ENCODE peak calls at places on chromosomes 16 and 17, in four cellular contexts. A is stimulated activated CD4-positive, alpha-beta T cell treated with anti-CD3 and anti-CD28 coated beads, Interleukin-12 subunit alpha, Interleukin-12 subunit beta, amount 100 ng/mL, for 4 hours; G is CD4-positive, alpha-beta T cell; L is type B pancreatic cell. U is an unnamed sample.

GRCh38 chr16:49581630-49582298 is 208.2 kb downstream of the C16orf78 start:
- DNase-seq in L (no peak), G (no peak), A (no peak), U (no peak)

GRCh38 chr16:84919267-84919666 is 92.1 kb downstream of the ZDHHC7 start:
- DNase-seq in A (no peak), L (no peak), G (no peak), U (no peak)

GRCh38 chr17:39924691-39925055 is 2.7 kb downstream of the ORMDL3 start:
- DNase-seq in G (no peak), A (no peak), L (no peak), U (no peak)

GRCh38 chr16:13083687-13084086 is 182.3 kb downstream of the SHISA9 start:
- DNase-seq in L (no peak), G (no peak), A (no peak), U (no peak)

GRCh38 chr17:58336456-58337094 is 8.0 kb upstream of the TSPOAP1 start:
- DNase-seq in G (no peak), L (no peak), A (no peak), U (no peak)

GRCh38 chr17:34257299-34257985 is 2.4 kb downstream of the CCL2 start:
- DNase-seq in L (no peak), G (no peak), A (no peak), U (no peak)

GRCh38 chr17:75832164-75832651 is 12.0 kb downstream of the UNC13D start:
- DNase-seq in G (no peak), A (no peak), L (no peak), U (no peak)

GRCh38 chr16:57299719-57300386 is 15.4 kb upstream of the PLLP start:
- DNase-seq in L (peak; percentile 90), A (peak; percentile 82), G (peak; percentile 63), U (peak; percentile 84)

GRCh38 chr16:48537909-48538745 is 71.9 kb downstream of the N4BP1 start:
- DNase-seq in A (no peak), L (no peak), G (no peak), U (no peak)

GRCh38 chr17:80969030-80969673 is 22.5 kb upstream of the CHMP6 start:
- DNase-seq in A (no peak), G (no peak), L (no peak), U (no peak)

GRCh38 chr17:27660436-27660835 is 29.4 kb downstream of the LGALS9 start:
- DNase-seq in L (no peak), A (no peak), G (no peak), U (no peak)

GRCh38 chr16:17470002-17470870 is 524 bp downstream of the XYLT1 start:
- DNase-seq in L (no peak), G (peak; percentile 28), A (peak; percentile 33), U (peak; percentile 21)

GRCh38 chr16:8848939-8849391 is 19.8 kb downstream of the CARHSP1 start:
- DNase-seq in A (no peak), G (no peak), L (no peak), U (no peak)

GRCh38 chr16:65855171-65856145 is 511.0 kb upstream of the CDH5 start:
- DNase-seq in A (no peak), L (no peak), G (no peak), U (no peak)

GRCh38 chr16:8850279-8850885 is 18.4 kb downstream of the CARHSP1 start:
- DNase-seq in L (no peak), A (no peak), G (no peak), U (peak; percentile 34)

GRCh38 chr17:80815151-80815561 is 176.5 kb upstream of the CHMP6 start:
- DNase-seq in G (no peak), L (no peak), A (no peak), U (no peak)

GRCh38 chr16:25005445-25006306 is 9.5 kb downstream of the ARHGAP17 start:
- DNase-seq in L (no peak), G (no peak), A (no peak), U (no peak)

GRCh38 chr17:44536090-44536960 is 21.0 kb upstream of the FZD2 start:
- DNase-seq in G (no peak), A (no peak), L (no peak), U (no peak)

GRCh38 chr17:79749156-79749815 is 18.5 kb downstream of the ENPP7 start:
- DNase-seq in G (no peak), L (no peak), A (no peak), U (no peak)

GRCh38 chr16:29698042-29698441 is 19.1 kb downstream of the QPRT start:
- DNase-seq in L (no peak), A (no peak), G (no peak), U (no peak)

GRCh38 chr17:17227608-17228520 is 9.1 kb downstream of the FLCN start:
- DNase-seq in L (no peak), G (no peak), A (no peak), U (no peak)

GRCh38 chr17:57665696-57666095 is 79.4 kb downstream of the CCDC182 start:
- DNase-seq in L (peak; percentile 49), G (no peak), A (no peak), U (no peak)

GRCh38 chr17:34519286-34519685 is 60.1 kb upstream of the TMEM132E start:
- DNase-seq in G (no peak), A (no peak), L (no peak), U (peak; percentile 60)

GRCh38 chr17:20125724-20126123 is 116.6 kb downstream of the SPECC1 start:
- DNase-seq in L (no peak), G (no peak), A (no peak), U (no peak)

GRCh38 chr17:36888236-36888957 is 48.9 kb upstream of the LHX1 start:
- DNase-seq in A (no peak), L (no peak), G (no peak), U (no peak)

GRCh38 chr16:11801481-11802021 is 4.5 kb upstream of the ZC3H7A start:
- DNase-seq in A (no peak), G (no peak), L (no peak), U (no peak)

GRCh38 chr17:82819015-82819414 is 20.8 kb downstream of the ZNF750 start:
- DNase-seq in G (no peak), L (no peak), A (no peak), U (no peak)

GRCh38 chr16:30028438-30029093 is 2.5 kb downstream of the TLCD3B start:
- DNase-seq in G (no peak), A (no peak), L (no peak), U (peak; percentile 61)

GRCh38 chr16:57127836-57128235 is 35.5 kb downstream of the CPNE2 start:
- DNase-seq in A (no peak), L (no peak), G (no peak), U (no peak)

GRCh38 chr17:2053380-2054261 is 1.3 kb upstream of the HIC1 start:
- DNase-seq in L (no peak), G (peak; percentile 58), A (peak; percentile 77), U (peak; percentile 78)

GRCh38 chr17:58335779-58336455 is 7.3 kb upstream of the TSPOAP1 start:
- DNase-seq in L (no peak), A (peak; percentile 52), G (peak; percentile 71), U (no peak)

GRCh38 chr17:72970246-72970645 is 122.2 kb downstream of the SLC39A11 start:
- DNase-seq in A (no peak), G (no peak), L (no peak), U (no peak)

GRCh38 chr17:74220966-74221814 is 7.8 kb downstream of the TTYH2 start:
- DNase-seq in L (no peak), G (no peak), A (no peak), U (no peak)

GRCh38 chr16:8739151-8739550 is 58.3 kb downstream of the TMEM186 start:
- DNase-seq in G (no peak), L (no peak), A (no peak), U (no peak)

GRCh38 chr17:69450857-69451410 is 36.4 kb downstream of the MAP2K6 start:
- DNase-seq in A (no peak), L (no peak), G (no peak), U (no peak)

GRCh38 chr17:76983075-76983411 is 114.8 kb downstream of the MGAT5B start:
- DNase-seq in A (no peak), G (no peak), L (no peak), U (peak; percentile 18)

U was measured in endothelial cell.